ENCODE peak calls at places on chromosomes 3 and 15, in eight cellular contexts. One of them, this sample, is unnamed.

GRCh38 chr3:140530603-140531002 is 147.3 kb upstream of the TRIM42 start:
- DNase-seq in mucosa of gallbladder: no peak
- DNase-seq in HS-27A: no peak
- DNase-seq in NCI-H2227 treated with DMSO at 0.1 percent for 48 hours: no peak
- DNase-seq in amygdala: no peak
- DNase-seq in cardiac fibroblast: no peak
- DNase-seq in heart right ventricle: no peak
- DNase-seq in cerebellum: no peak
- DNase-seq in this sample: no peak

GRCh38 chr15:51846463-51847230 is 17.2 kb downstream of the TMOD3 start:
- DNase-seq in mucosa of gallbladder: no peak
- DNase-seq in HS-27A: peak; percentile 79
- DNase-seq in NCI-H2227 treated with DMSO at 0.1 percent for 48 hours: no peak
- DNase-seq in amygdala: no peak
- DNase-seq in cardiac fibroblast: peak; percentile 81
- DNase-seq in heart right ventricle: no peak
- DNase-seq in cerebellum: no peak
- DNase-seq in this sample: no peak

GRCh38 chr15:43316007-43316968 is 14.1 kb downstream of the LCMT2 start:
- DNase-seq in mucosa of gallbladder: no peak
- DNase-seq in HS-27A: no peak
- DNase-seq in NCI-H2227 treated with DMSO at 0.1 percent for 48 hours: no peak
- DNase-seq in amygdala: no peak
- DNase-seq in cardiac fibroblast: peak; percentile 37
- DNase-seq in heart right ventricle: no peak
- DNase-seq in cerebellum: no peak
- DNase-seq in this sample: no peak

GRCh38 chr15:100242989-100243388 is 98.8 kb downstream of the ADAMTS17 start:
- DNase-seq in mucosa of gallbladder: no peak
- DNase-seq in HS-27A: no peak
- DNase-seq in NCI-H2227 treated with DMSO at 0.1 percent for 48 hours: no peak
- DNase-seq in amygdala: no peak
- DNase-seq in cardiac fibroblast: no peak
- DNase-seq in heart right ventricle: no peak
- DNase-seq in cerebellum: no peak
- DNase-seq in this sample: no peak

GRCh38 chr3:58661836-58662235 is 4.7 kb downstream of the FAM3D start:
- DNase-seq in mucosa of gallbladder: no peak
- DNase-seq in HS-27A: no peak
- DNase-seq in NCI-H2227 treated with DMSO at 0.1 percent for 48 hours: no peak
- DNase-seq in amygdala: no peak
- DNase-seq in cardiac fibroblast: no peak
- DNase-seq in heart right ventricle: no peak
- DNase-seq in cerebellum: no peak
- DNase-seq in this sample: no peak

GRCh38 chr3:113428581-113428980 is 12.7 kb downstream of the CFAP44 start:
- DNase-seq in mucosa of gallbladder: no peak
- DNase-seq in HS-27A: peak; percentile 22
- DNase-seq in NCI-H2227 treated with DMSO at 0.1 percent for 48 hours: no peak
- DNase-seq in amygdala: no peak
- DNase-seq in cardiac fibroblast: peak; percentile 10
- DNase-seq in heart right ventricle: no peak
- DNase-seq in cerebellum: no peak
- DNase-seq in this sample: no peak

GRCh38 chr3:192904632-192905289 is 12.9 kb downstream of the MB21D2 start:
- DNase-seq in mucosa of gallbladder: no peak
- DNase-seq in HS-27A: no peak
- DNase-seq in NCI-H2227 treated with DMSO at 0.1 percent for 48 hours: no peak
- DNase-seq in amygdala: no peak
- DNase-seq in cardiac fibroblast: no peak
- DNase-seq in heart right ventricle: no peak
- DNase-seq in cerebellum: no peak
- DNase-seq in this sample: no peak

GRCh38 chr3:60250210-60250609 is 1001.0 kb downstream of the FHIT start:
- DNase-seq in mucosa of gallbladder: no peak
- DNase-seq in HS-27A: no peak
- DNase-seq in NCI-H2227 treated with DMSO at 0.1 percent for 48 hours: peak; percentile 61
- DNase-seq in amygdala: no peak
- DNase-seq in cardiac fibroblast: no peak
- DNase-seq in heart right ventricle: no peak
- DNase-seq in cerebellum: no peak
- DNase-seq in this sample: no peak

GRCh38 chr15:45640610-45641009 is 5.8 kb downstream of the SQOR start:
- DNase-seq in mucosa of gallbladder: no peak
- DNase-seq in HS-27A: no peak
- DNase-seq in NCI-H2227 treated with DMSO at 0.1 percent for 48 hours: no peak
- DNase-seq in amygdala: no peak
- DNase-seq in cardiac fibroblast: peak; percentile 98
- DNase-seq in heart right ventricle: no peak
- DNase-seq in cerebellum: no peak
- DNase-seq in this sample: no peak